ENCODE peak calls at places on chromosome 10, in five cellular contexts. C, R, X, S and U are unnamed samples.

GRCh38 chr10:79099898-79100448 is 31.2 kb downstream of the ZMIZ1 start:
- DNase-seq in S (no peak), R (no peak), X (no peak), C (no peak), U (no peak)

GRCh38 chr10:111137012-111137411 is 60.2 kb downstream of the ADRA2A start:
- DNase-seq in S (no peak), R (no peak), X (no peak), C (no peak), U (no peak)

GRCh38 chr10:50396491-50397311 is 145.4 kb upstream of the ASAH2 start:
- DNase-seq in S (peak), C (no peak), X (no peak), R (peak), U (no peak)

GRCh38 chr10:96130326-96130758 is 245 bp downstream of the ZNF518A start:
- DNase-seq in R (peak), C (peak), X (peak), S (peak), U (peak)

GRCh38 chr10:132907901-132908620 is 34.3 kb downstream of the CFAP46 start:
- DNase-seq in S (no peak), R (no peak), C (no peak), X (no peak), U (no peak)

GRCh38 chr10:69202332-69202731 is 17.8 kb upstream of the HKDC1 start:
- DNase-seq in X (no peak), C (no peak), S (peak), R (no peak), U (no peak)

GRCh38 chr10:57482259-57482658 is 785.4 kb downstream of the IPMK start:
- DNase-seq in C (no peak), X (no peak), S (no peak), R (no peak), U (no peak)

GRCh38 chr10:50440489-50440888 is 183.3 kb downstream of the SGMS1 start:
- DNase-seq in R (no peak), X (no peak), C (no peak), S (no peak), U (no peak)

GRCh38 chr10:49690673-49691356 is 11.4 kb downstream of the C10orf53 start:
- DNase-seq in R (no peak), X (no peak), S (peak), C (no peak), U (no peak)

GRCh38 chr10:35089641-35090161 is 440 bp downstream of the CUL2 start:
- DNase-seq in R (no peak), X (peak), S (peak), C (no peak), U (no peak)

GRCh38 chr10:56928717-56929116 is 567.7 kb upstream of the ZWINT start:
- DNase-seq in C (no peak), R (no peak), X (no peak), S (no peak), U (no peak)

GRCh38 chr10:95334793-95335120 is 44.0 kb upstream of the PDLIM1 start:
- DNase-seq in R (no peak), C (peak), X (no peak), S (no peak), U (no peak)